ENCODE peak calls at places on chromosomes 3 and 15, in four cellular contexts. V, I, E and Z are unnamed samples.

GRCh38 chr3:182568756-182569155 is 224.5 kb upstream of the ATP11B start:
- DNase-seq in V (no peak), I (no peak), E (no peak), Z (no peak)

GRCh38 chr3:40207796-40208195 is 101.7 kb upstream of the EIF1B start:
- DNase-seq in V (no peak), I (no peak), E (no peak), Z (no peak)

GRCh38 chr15:40941078-40941527 is 12.0 kb downstream of the DLL4 start:
- DNase-seq in V (no peak), I (no peak), E (peak; percentile 28), Z (no peak)

GRCh38 chr3:195267096-195267495 is 3.9 kb downstream of the XXYLT1 start:
- DNase-seq in V (no peak), I (no peak), E (no peak), Z (no peak)

GRCh38 chr15:73922186-73923151 is 3.8 kb upstream of the LOXL1 start:
- DNase-seq in V (no peak), I (no peak), E (peak; percentile 85), Z (no peak)

GRCh38 chr3:23256741-23257435 is 53.8 kb downstream of the UBE2E2 start:
- DNase-seq in V (no peak), I (no peak), E (no peak), Z (no peak)

GRCh38 chr3:54243262-54243931 is 121.0 kb downstream of the CACNA2D3 start:
- DNase-seq in V (no peak), I (no peak), E (no peak), Z (no peak)

GRCh38 chr3:153768559-153769469 is 352.4 kb upstream of the ARHGEF26 start:
- DNase-seq in V (peak; percentile 20), I (peak; percentile 38), E (peak; percentile 66), Z (peak; percentile 21)

GRCh38 chr3:111762535-111762934 is 96.5 kb upstream of the PHLDB2 start:
- DNase-seq in V (no peak), I (no peak), E (no peak), Z (no peak)

GRCh38 chr3:51671090-51672082 is at the start of gene TEX264:
- DNase-seq in V (no peak), I (peak; percentile 93), E (peak; percentile 88), Z (peak; percentile 52)

GRCh38 chr3:6168242-6168641 is 692.7 kb upstream of the GRM7 start:
- DNase-seq in V (no peak), I (no peak), E (no peak), Z (no peak)

GRCh38 chr15:95698230-95698629 is 632.3 kb upstream of the NR2F2 start:
- DNase-seq in V (no peak), I (no peak), E (no peak), Z (no peak)

GRCh38 chr15:83516935-83517334 is 69.8 kb downstream of the SH3GL3 start:
- DNase-seq in V (no peak), I (no peak), E (no peak), Z (no peak)

GRCh38 chr15:67758610-67759300 is 66.6 kb upstream of the SKOR1 start:
- DNase-seq in V (no peak), I (no peak), E (no peak), Z (no peak)
- H3K4me3 ChIP-seq in V (no peak overlapping the region), I (no peak overlapping the region), E (no peak overlapping the region), Z (no peak overlapping the region)

GRCh38 chr15:48458876-48459275 is 127.6 kb downstream of the DUT start:
- DNase-seq in V (peak; percentile 52), I (no peak), E (no peak), Z (peak; percentile 26)

GRCh38 chr15:48463366-48463880 is 132.2 kb downstream of the DUT start:
- DNase-seq in V (no peak), I (no peak), E (no peak), Z (no peak)

GRCh38 chr15:48462688-48463087 is 131.5 kb downstream of the DUT start:
- DNase-seq in V (no peak), I (no peak), E (no peak), Z (no peak)

GRCh38 chr15:48456126-48456525 is 124.9 kb downstream of the DUT start:
- DNase-seq in V (no peak), I (no peak), E (no peak), Z (no peak)

DNA sequence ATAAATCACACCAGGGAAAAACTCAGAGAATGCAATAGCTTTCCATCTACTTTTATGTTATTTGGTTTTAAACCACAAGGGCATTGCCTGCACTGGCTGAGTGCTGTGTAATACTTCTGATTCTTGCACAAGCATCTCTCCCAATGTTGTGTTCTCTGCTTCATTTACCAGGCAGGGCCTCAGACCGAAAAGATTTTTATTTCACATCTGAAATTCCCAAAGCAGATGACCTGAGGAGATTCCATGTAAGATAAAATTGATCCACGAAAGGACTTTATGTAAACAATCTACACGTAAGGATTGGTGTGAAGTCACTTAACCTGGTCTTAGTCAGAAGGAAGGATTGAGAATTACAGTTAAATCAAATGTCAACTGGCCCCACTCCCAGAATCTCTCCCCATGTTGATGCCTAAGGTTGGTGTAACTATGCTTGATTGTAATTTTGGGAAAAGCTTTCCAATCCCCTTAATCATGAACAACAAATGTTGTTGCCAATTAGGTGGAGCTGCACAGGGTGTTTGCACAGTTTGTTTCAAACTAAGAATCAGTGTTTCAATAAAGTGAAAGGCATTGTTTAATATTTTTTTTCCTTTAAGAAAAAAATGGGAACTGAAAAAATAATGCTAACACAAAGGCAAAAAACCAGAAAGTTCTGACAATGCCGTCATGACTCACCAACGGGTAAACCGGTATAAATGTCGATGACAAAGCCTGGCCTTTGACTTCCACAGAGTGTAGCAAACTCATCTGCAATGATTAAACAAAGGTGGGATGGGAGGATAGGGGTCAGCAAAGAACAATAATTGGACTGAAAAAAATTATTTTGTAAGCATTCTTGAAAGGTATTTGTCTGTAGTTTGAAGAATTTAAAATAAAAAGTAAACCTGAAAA is 128.6 kb downstream of the DUT start:
- DNase-seq in V (peak; percentile 62), I (no peak), E (no peak), Z (peak; percentile 62)
- TF ChIP-seq CTCF in V (no peak), I (no peak), E (no peak), Z (no peak)

DNA sequence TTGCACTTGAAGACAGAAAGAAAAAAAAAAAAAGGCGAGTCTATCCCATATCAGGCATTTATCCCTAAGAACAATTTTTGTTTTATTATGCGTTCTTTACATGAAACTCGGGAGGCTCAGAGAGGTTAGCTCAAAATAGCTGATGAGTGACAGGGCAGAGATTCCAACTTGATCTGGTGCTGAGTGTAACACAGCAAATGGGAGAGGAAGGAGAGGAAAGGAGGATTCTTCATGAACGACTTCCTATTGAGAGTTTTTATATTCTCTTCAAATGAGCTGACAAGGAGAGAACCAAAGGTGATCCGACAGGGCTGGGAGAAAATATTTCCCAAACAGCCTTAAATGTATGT is 157.2 kb upstream of the FRMD4B start:
- DNase-seq in V (no peak), I (no peak), E (no peak), Z (no peak)
- H3K4me3 ChIP-seq in V (no peak overlapping the region), I (no peak overlapping the region), E (peak overlapping the region; percentile 93), Z (no peak overlapping the region)

DNA sequence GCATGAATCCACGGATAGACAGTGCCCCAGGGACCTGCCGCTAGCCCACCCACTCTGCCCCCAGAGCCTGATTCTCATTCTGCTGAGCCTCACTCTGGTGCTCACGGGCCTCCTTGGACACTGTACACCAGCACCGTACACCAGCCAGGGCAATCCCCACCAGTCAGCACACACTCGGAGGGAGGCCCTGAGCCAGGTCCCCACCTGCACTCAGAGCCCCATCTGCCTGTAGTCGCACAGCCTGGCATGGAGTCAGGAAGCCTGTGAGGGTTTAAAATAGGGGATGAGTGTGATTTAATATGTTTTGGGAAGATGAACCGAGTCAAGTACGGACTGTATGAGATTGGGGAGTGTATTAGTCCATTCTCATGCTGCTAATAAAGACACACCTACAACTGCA is 223.0 kb downstream of the SLCO3A1 start:
- DNase-seq in V (no peak), I (no peak), E (no peak), Z (no peak)
- TF ChIP-seq CTCF in V (no peak), I (no peak), E (no peak), Z (no peak)